ENCODE peak calls at places on chromosomes 16 and 17, in nine cellular contexts. L is ELR; O is colonic mucosa; K is NCI-H446; N is esophagus squamous epithelium; E is H54; I is stimulated activated CD4-positive, alpha-beta T cell treated with anti-CD3 and anti-CD28 coated beads, Interleukin-2, amount 100 ng/mL, for 4 hours; P is EL; Q is mucosa of descending colon. X is an unnamed sample.

GRCh38 chr17:83186226-83186625 is 106.8 kb downstream of the METRNL start:
- DNase-seq in L (no peak), O (peak; percentile 17), K (no peak), N (no peak), E (no peak), I (no peak), P (no peak), Q (no peak), X (no peak)

GRCh38 chr17:29549169-29549935 is 17.5 kb downstream of the ABHD15 start:
- DNase-seq in L (no peak), O (no peak), K (no peak), N (no peak), E (no peak), I (no peak), P (peak; percentile 25), Q (no peak), X (no peak)

GRCh38 chr17:3990391-3991127 is 26.3 kb upstream of the ATP2A3 start:
- DNase-seq in L (no peak), O (no peak), K (no peak), N (no peak), E (no peak), I (no peak), P (no peak), Q (no peak), X (no peak)

GRCh38 chr17:42702446-42702845 is 20.1 kb downstream of the CNTNAP1 start:
- DNase-seq in L (no peak), O (no peak), K (no peak), N (no peak), E (no peak), I (no peak), P (no peak), Q (no peak), X (no peak)

GRCh38 chr16:14486520-14487303 is 143.3 kb downstream of the PARN start:
- DNase-seq in L (peak; percentile 89), O (peak; percentile 88), K (peak; percentile 75), N (no peak), E (peak; percentile 71), I (no peak), P (peak; percentile 95), Q (peak; percentile 63), X (peak; percentile 92)

GRCh38 chr16:89842471-89843408 is 14.5 kb downstream of the SPIRE2 start:
- DNase-seq in L (peak; percentile 72), O (no peak), K (no peak), N (no peak), E (peak; percentile 87), I (no peak), P (peak; percentile 92), Q (no peak), X (no peak)

GRCh38 chr17:19242323-19242722 is 5.2 kb downstream of the EPN2 start:
- DNase-seq in L (no peak), O (no peak), K (no peak), N (no peak), E (no peak), I (no peak), P (no peak), Q (no peak), X (no peak)

GRCh38 chr17:80498242-80498919 is 22.0 kb upstream of the NPTX1 start:
- DNase-seq in L (peak; percentile 43), O (peak; percentile 21), K (no peak), N (no peak), E (no peak), I (no peak), P (peak; percentile 20), Q (no peak), X (no peak)

GRCh38 chr17:30840775-30841174 is 9.0 kb downstream of the ATAD5 start:
- DNase-seq in L (no peak), O (no peak), K (no peak), N (no peak), E (no peak), I (no peak), P (no peak), Q (no peak), X (no peak)

X was measured in stomach.